ENCODE peak calls at places on chromosome 9, in five cellular contexts. P is mesendoderm, Q is neural progenitor cell, Y is astrocyte, S is fibroblast of lung. N is an unnamed sample. For H3K27me3, the result is how much of the 10 kb centered on the place peaks cover.

GRCh38 chr9:88197781-88198345 is 59.6 kb upstream of the SPATA31C2 start:
- DNase-seq in Y (peak), Q (no peak), S (peak), P (peak), N (peak)

GRCh38 chr9:90899287-90899686 is 97.7 kb downstream of the SYK start:
- DNase-seq in P (no peak), S (no peak), Y (no peak), Q (no peak), N (no peak)

GRCh38 chr9:12775373-12775962 is 648 bp downstream of the LURAP1L start:
- DNase-seq in Y (no peak), Q (peak), S (peak), P (peak), N (no peak)

GRCh38 chr9:6014668-6015270 is 655 bp downstream of the RANBP6 start:
- DNase-seq in P (peak), S (peak), Y (peak), Q (no peak), N (no peak)

GRCh38 chr9:126783958-126784357 is 20.9 kb upstream of the ZBTB43 start:
- DNase-seq in Y (no peak), Q (no peak), S (no peak), P (no peak), N (no peak)

GRCh38 chr9:3337515-3337914 is 188.3 kb downstream of the RFX3 start:
- DNase-seq in P (no peak), Y (peak), S (peak), Q (no peak), N (no peak)

GRCh38 chr9:117737721-117738226 is 33.6 kb downstream of the TLR4 start:
- DNase-seq in Y (no peak), S (no peak), P (peak), Q (peak), N (no peak)

GRCh38 chr9:107620801-107621200 is 131.2 kb upstream of the KLF4 start:
- DNase-seq in S (no peak), Y (no peak), P (no peak), Q (no peak), N (no peak)

GRCh38 chr9:35736201-35736633 is 3.8 kb downstream of the CREB3 start:
- DNase-seq in P (peak), Y (peak), Q (peak), S (peak), N (peak)

GRCh38 chr9:120435066-120435465 is 144.9 kb downstream of the CDK5RAP2 start:
- DNase-seq in S (peak), Q (no peak), Y (peak), P (no peak), N (no peak)

GRCh38 chr9:114722363-114722695 is 40.3 kb upstream of the TEX48 start:
- DNase-seq in Y (no peak), P (no peak), S (peak), Q (no peak), N (no peak)
- H3K4me2 ChIP-seq in Y (no peak), P (no peak), S (no peak), Q (no peak), N (no peak)

DNA sequence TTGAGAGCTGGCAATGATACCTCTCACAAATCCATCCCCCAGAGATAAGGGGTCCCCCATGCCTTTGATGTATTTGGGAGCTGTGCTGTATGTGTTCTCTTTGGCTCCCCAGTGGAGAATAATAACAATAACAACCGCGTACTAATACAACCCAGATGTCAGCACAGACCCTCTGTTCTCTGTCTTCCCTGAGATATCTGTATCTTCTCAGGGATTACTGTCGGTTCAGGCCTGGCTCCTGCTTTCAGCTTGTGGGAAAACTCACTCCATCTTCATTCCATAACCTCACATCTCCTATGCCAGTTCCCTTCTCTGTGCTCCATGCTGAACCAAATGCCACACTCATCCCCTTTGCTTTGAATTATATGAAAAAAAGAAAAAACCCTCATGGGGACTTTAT is 76.2 kb downstream of the TMC1 start:
- DNase-seq in Q (no peak), Y (no peak), S (no peak), P (no peak), N (no peak)
- H3K27ac ChIP-seq in Q (no peak), Y (no peak), S (no peak), P (no peak), N (no peak)

DNA sequence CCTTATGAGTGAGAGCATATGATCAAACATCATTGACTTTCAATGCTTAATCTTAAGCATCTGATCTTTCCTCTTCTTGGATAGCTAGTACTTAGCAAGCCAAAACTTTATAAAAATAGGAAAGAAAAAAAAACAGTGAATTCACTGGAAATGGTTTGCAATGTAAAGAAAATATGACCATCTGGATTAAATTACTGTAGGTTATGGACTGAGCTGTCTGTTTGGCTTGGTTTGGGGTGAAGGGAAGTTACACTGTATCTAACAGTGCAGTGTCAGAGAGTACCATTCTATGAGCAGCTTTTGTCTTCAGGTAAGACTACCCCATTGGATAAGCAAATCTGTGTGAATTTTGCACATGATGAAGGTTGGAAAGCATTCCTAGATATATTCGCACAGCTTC is 151.4 kb downstream of the TLE1 start:
- DNase-seq in S (no peak), Q (no peak), Y (no peak), P (no peak), N (no peak)
- H3K27me3 ChIP-seq in S (under half), Q (under half), Y (under half), P (under half), N (under half)

DNA sequence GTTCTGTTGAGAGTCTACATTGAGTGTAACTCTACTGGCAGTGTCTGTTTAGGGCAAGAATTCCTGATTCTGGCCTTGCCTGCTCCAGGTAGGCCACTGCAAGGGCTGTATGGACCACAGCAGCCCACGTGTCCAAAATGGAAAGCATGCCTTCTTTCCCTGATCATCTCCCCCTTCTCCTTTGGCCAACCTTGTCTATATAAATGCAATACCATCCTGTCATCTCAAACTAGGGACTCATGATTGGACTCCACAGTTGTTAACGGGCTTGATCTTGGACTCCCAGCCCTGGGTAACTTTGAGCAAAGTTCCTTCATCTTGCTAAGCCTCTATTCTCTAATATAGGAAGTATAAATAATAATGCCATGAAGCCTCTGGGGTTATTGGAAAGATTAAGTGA is 533.6 kb downstream of the BNC2 start:
- DNase-seq in Y (no peak), Q (no peak), P (no peak), S (no peak), N (no peak)
- H3K4me2 ChIP-seq in Y (peak), Q (no peak), P (no peak), S (no peak), N (no peak)

GRCh38 chr9:133845659-133845947 is 107.5 kb upstream of the SARDH start:
- DNase-seq in P (peak), Y (no peak), Q (no peak), S (no peak), N (no peak)

GRCh38 chr9:133846483-133847090 is 108.4 kb upstream of the SARDH start:
- DNase-seq in Y (no peak), S (no peak), Q (no peak), P (no peak), N (no peak)

GRCh38 chr9:133843751-133844373 is 105.7 kb upstream of the SARDH start:
- DNase-seq in S (no peak), Y (no peak), P (no peak), Q (no peak), N (no peak)

GRCh38 chr9:133844431-133844830 is 106.3 kb upstream of the SARDH start:
- DNase-seq in P (no peak), Q (no peak), Y (no peak), S (no peak), N (no peak)

DNA sequence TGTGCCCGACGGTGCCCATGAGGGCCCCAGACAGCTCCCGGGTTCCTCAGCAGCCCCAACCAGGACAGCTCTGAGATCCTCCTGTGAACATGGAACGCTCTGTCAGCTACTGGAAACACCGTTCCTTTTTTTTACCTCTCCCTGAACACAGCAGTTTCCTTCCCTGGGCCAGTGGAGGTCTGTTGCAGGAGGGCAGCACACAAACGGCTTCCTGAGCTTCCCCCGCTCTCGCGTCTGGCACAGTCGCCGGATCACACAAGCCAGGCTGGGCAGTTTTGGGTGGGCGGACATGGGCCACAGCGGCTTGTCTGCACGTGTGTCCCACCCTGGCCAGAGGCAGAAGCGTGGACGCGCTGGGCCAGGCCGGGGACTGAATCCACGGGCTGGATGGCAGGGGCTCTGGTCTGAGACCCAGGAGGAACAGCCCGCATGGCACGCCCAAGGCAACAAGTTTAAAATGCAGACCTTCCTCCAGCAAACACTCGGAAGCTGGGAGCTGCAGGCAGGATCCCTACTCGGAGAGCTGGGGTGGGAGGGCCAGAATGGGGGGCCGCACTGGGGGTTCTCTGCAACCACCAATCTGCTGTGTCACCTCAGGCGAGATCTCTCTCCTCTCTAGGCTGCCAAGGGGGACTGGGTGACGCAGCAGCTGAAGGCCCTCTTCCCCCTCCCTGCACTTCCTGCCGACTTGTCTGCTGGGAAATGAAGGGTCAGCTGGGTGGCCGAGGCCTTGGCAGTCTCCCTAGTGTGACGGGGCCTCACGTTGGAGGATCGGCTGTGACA is 106.9 kb upstream of the SARDH start:
- DNase-seq in Q (no peak), Y (peak), P (no peak), S (peak), N (no peak)
- H3K27ac ChIP-seq in Q (no peak), Y (peak), P (no peak), S (peak), N (no peak)

DNA sequence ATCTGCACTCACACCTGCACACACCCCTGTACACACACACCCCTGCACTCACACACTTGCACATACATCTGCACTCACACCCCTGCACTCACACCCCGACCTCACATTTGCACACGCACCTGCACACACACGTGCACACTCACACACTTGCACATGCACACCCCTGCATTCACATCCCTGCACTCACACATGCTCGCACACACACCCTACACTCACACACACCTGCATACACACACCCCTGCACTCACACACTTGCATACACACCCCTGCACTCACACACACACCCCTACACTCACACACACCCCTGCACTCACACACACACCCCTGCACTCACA is 27.5 kb downstream of the GLT6D1 start:
- DNase-seq in P (no peak), Q (no peak), S (no peak), Y (no peak), N (no peak)
- H3K27me3 ChIP-seq in P (under half), Q (under half), S (under half), Y (under half), N (under half)

GRCh38 chr9:2040828-2041227 is 25.7 kb downstream of the SMARCA2 start:
- DNase-seq in P (no peak), Y (no peak), Q (no peak), S (no peak), N (no peak)
- H3K4me2 ChIP-seq in P (no peak), Y (no peak), Q (no peak), S (no peak), N (no peak)

GRCh38 chr9:16619897-16620296 is 250.6 kb downstream of the BNC2 start:
- DNase-seq in Q (no peak), S (no peak), Y (no peak), P (no peak), N (no peak)
- H3K27ac ChIP-seq in Q (no peak), S (no peak), Y (no peak), P (no peak), N (no peak)

DNA sequence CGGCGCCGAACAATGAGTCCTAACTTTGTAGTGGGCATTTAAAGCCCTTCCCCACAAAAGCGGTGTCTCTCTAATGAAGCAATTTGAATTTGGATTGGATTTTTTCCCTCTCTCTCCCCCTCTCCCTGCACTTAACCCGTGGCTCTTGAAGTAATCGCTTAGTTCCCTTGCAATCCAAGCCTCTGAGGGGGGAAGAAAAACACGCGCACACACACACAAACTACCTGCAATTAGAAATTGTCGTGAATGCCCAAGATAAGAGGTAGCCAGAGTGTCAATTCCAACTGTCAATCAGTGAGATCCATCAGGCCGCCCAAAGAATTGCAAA is 1.2 kb downstream of the LHX6 start:
- DNase-seq in S (no peak), Q (no peak), P (no peak), Y (no peak), N (no peak)
- H3K27me3 ChIP-seq in S (half or more), Q (half or more), P (half or more), Y (half or more), N (under half)

GRCh38 chr9:128523199-128523925 is 18.8 kb downstream of the GLE1 start:
- DNase-seq in Q (peak), S (peak), Y (peak), P (peak), N (no peak)
- H3K4me2 ChIP-seq in Q (peak), S (no peak), Y (peak), P (no peak), N (no peak)